ENCODE peak calls at places on chromosomes 1 and 21, in four cellular contexts. G is GM23338, Y is PC-9, K is PC-3. J is an unnamed sample.

GRCh38 chr1:119816407-119816806 is 5.1 kb upstream of the REG4 start:
- DNase-seq in G (no peak), Y (no peak), K (peak; percentile 26), J (peak; percentile 33)

GRCh38 chr1:247500725-247501348 is 35.4 kb downstream of the OR2C3 start:
- DNase-seq in K (no peak), Y (no peak), G (no peak), J (no peak)

GRCh38 chr1:169105434-169106094 is 926 bp upstream of the ATP1B1 start:
- DNase-seq in G (peak; percentile 88), K (peak; percentile 92), Y (peak; percentile 97), J (no peak)

GRCh38 chr1:168301664-168302320 is 21.1 kb downstream of the TBX19 start:
- DNase-seq in Y (peak; percentile 88), G (no peak), K (peak; percentile 99), J (peak; percentile 77)

GRCh38 chr1:66532798-66533783 is 862 bp upstream of the SGIP1 start:
- DNase-seq in Y (no peak), G (peak; percentile 62), K (no peak), J (peak; percentile 86)

GRCh38 chr1:9555942-9556341 is 16.7 kb downstream of the SLC25A33 start:
- DNase-seq in G (no peak), K (no peak), Y (no peak), J (no peak)

GRCh38 chr1:64292399-64292798 is 89.0 kb downstream of the UBE2U start:
- DNase-seq in K (peak; percentile 72), Y (no peak), G (no peak), J (no peak)

GRCh38 chr1:48036693-48037386 is 39.7 kb upstream of the TRABD2B start:
- DNase-seq in G (no peak), K (peak; percentile 36), Y (no peak), J (peak; percentile 48)

GRCh38 chr1:50971748-50972305 is 1.8 kb downstream of the CDKN2C start:
- DNase-seq in Y (no peak), G (no peak), K (peak; percentile 23), J (no peak)

GRCh38 chr1:154573168-154573510 is 5.6 kb downstream of the CHRNB2 start:
- DNase-seq in G (no peak), K (no peak), Y (no peak), J (no peak)

GRCh38 chr1:109718495-109718894 is 6.4 kb downstream of the GSTM5 start:
- DNase-seq in K (peak; percentile 24), Y (no peak), G (no peak), J (peak; percentile 15)

GRCh38 chr1:214573386-214574358 is 22.3 kb upstream of the PTPN14 start:
- DNase-seq in K (no peak), G (no peak), Y (no peak), J (peak; percentile 73)

GRCh38 chr1:172342584-172343245 is 77.8 kb upstream of the C1orf105 start:
- DNase-seq in G (no peak), K (peak; percentile 42), Y (no peak), J (peak; percentile 8)

GRCh38 chr1:75127916-75128717 is 6.1 kb upstream of the LHX8 start:
- DNase-seq in Y (no peak), K (no peak), G (peak; percentile 36), J (no peak)

GRCh38 chr1:75131593-75132420 is 2.4 kb upstream of the LHX8 start:
- DNase-seq in K (no peak), G (peak; percentile 47), Y (no peak), J (no peak)

GRCh38 chr1:75130865-75131592 is 3.2 kb upstream of the LHX8 start:
- DNase-seq in G (peak; percentile 76), K (no peak), Y (no peak), J (no peak)

GRCh38 chr1:75129660-75130311 is 4.4 kb upstream of the LHX8 start:
- DNase-seq in K (no peak), Y (no peak), G (peak; percentile 30), J (no peak)

DNA sequence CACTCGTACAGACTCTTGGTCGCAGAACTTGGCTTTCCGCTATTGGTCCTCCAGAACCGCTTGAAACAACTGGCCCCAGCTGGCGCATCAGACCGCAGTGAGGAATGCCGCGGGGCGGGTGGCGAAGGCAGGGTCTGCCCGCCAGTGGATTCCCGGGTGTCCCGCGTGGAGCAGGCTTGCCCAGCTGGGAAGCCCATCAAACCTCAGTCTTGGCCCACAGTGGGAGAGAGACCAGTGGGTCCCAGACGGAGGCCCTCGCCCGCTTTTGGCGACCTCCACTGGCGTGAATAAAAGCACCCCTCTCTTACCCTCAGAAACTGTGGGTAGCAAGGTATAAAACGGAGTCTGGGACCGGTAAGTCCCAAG is 3.9 kb upstream of the LHX8 start:
- DNase-seq in G (peak; percentile 70), K (no peak), Y (no peak), J (no peak)
- TF ChIP-seq EZH2 in G (no peak), K (no peak), Y (no peak), J (peak; percentile 14)

GRCh38 chr1:180641662-180642061 is 9.8 kb downstream of the XPR1 start:
- DNase-seq in Y (no peak), G (no peak), K (no peak), J (no peak)
- TF ChIP-seq EZH2 in Y (no peak), G (no peak), K (no peak), J (no peak)

GRCh38 chr21:43362306-43362927 is 64.5 kb downstream of the SIK1 start:
- DNase-seq in G (peak; percentile 59), K (no peak), Y (no peak), J (peak; percentile 68)

GRCh38 chr21:43361127-43361492 is 65.8 kb downstream of the SIK1 start:
- DNase-seq in K (no peak), G (no peak), Y (no peak), J (no peak)

GRCh38 chr21:43360441-43361126 is 66.3 kb downstream of the SIK1 start:
- DNase-seq in Y (no peak), G (no peak), K (no peak), J (no peak)

GRCh38 chr21:43362928-43363314 is 64.0 kb downstream of the SIK1 start:
- DNase-seq in G (no peak), K (no peak), Y (no peak), J (peak; percentile 74)

GRCh38 chr21:43361493-43362296 is 65.2 kb downstream of the SIK1 start:
- DNase-seq in Y (no peak), G (peak; percentile 25), K (no peak), J (no peak)
- TF ChIP-seq EZH2 in Y (no peak), G (no peak), K (no peak), J (no peak)

DNA sequence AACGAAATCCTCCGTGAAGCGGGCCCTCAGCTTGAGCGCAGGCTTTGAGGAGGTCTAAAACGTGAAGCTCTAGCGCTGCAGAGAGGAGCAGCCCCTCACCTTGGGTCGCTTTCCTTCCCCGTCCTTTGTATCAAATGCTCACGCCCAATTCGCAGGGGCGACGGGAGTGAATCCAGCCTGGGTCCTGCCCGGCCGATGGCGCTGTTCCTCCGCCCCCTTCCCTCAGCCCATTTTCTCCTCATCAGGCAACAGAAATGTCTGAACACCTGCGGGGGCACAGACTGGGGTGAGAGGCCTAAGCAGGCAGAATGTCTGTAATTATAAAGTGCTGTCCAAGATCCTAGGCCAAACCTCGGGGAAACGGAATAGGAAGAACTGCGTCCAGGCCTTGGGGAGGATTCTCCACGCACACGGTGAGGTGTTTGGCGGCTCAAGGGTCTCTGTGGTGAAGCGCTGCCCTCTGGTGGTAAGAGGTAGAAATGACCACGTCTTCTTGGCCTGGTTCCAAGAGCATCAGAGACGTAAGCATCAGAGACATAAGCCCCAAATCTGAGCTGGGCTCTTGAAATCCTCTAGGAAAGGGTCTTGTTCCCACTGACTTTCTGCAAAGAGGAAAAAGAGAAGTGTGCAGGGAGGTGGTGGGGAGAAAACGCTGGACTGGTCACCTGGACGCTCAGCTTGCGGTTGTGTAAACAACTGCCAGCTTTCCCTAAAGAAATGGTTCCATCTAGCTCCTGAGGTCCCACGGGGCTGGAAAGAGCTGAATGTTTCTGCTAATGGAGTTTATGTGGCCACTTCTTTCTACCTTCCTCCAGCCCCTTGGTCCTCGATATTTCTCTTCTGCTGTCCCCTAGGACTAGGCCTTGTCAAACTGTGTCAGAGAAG is 92.1 kb upstream of the CD53 start:
- DNase-seq in Y (peak; percentile 64), K (peak; percentile 90), G (peak; percentile 89), J (peak; percentile 28)
- TF ChIP-seq EZH2 in Y (no peak), K (no peak), G (peak; percentile 52), J (no peak)

GRCh38 chr21:45972716-45973474 is 8.7 kb upstream of the COL6A1 start:
- DNase-seq in Y (no peak), G (peak; percentile 64), K (no peak), J (peak; percentile 77)
- TF ChIP-seq EZH2 in Y (no peak), G (no peak), K (no peak), J (no peak)

GRCh38 chr1:100539836-100540536 is 2.0 kb downstream of the GPR88 start:
- DNase-seq in K (no peak), Y (no peak), G (peak; percentile 66), J (peak; percentile 22)
- TF ChIP-seq EZH2 in K (peak; percentile 40), Y (no peak), G (peak; percentile 85), J (no peak)

DNA sequence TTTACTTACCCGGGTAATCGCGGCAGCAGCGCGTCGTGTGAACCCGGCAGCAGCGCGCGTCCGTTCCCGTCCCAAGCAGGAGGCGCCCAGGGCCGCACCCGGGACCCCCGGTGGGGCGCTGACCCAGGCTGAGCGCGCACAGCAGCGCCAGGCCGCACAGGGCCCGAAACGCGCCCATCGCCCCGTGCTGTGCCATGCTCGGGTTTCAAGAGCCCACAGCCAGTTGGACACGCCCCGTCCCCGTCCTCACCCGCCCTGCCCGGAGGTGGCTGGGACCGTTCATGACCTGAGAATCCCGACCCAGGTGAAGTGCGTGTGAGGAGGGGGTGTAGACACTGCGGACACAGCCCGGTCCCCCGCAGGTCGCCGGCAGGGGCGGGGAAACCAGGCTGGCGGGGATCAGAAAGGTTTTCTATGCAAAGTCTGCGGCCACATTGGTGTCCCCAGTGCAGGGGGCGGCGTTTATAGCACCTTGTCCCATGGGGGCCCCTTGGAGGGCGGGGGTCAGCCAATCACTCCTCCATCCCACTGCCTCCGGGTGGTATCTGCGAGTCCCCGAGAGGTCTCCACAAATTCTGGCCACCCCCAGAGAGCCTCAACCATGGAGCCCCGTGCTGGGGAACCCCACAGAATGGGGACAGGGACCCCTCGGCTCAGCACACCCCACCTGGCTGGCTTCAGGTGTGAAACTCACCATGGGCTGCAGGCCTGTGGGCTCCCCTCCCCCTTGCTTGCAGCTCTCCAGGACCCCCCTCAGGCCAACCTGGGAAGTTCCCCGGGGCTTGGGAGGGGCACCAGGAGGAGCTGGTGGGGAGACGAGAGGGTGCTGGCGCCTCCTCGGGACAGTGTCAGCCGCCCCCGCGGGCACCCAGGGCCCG is at the start of gene TNFRSF18:
- DNase-seq in K (peak; percentile 79), Y (peak; percentile 72), G (peak; percentile 68), J (no peak)
- TF ChIP-seq EZH2 in K (no peak), Y (no peak), G (no peak), J (no peak)

GRCh38 chr1:81550753-81551152 is 250.0 kb upstream of the ADGRL2 start:
- DNase-seq in G (peak; percentile 55), K (peak; percentile 87), Y (peak; percentile 45), J (no peak)
- TF ChIP-seq EZH2 in G (no peak), K (no peak), Y (no peak), J (no peak)